ENCODE peak calls at places on chromosomes 7 and 10, in ten cellular contexts. O is epithelial cell of esophagus; E is substantia nigra; R is NCI-H82; W is bronchial epithelial cell; J is occipital lobe; P is pancreas; S is ELR; X is effector memory CD8-positive, alpha-beta T cell; N is T-helper 1 cell. Z is an unnamed sample.

GRCh38 chr10:6409982-6410694 is 169.9 kb downstream of the PRKCQ start:
- DNase-seq in O (peak), E (no peak), R (peak), W (peak), J (no peak), P (no peak), S (peak), X (peak), N (peak), Z (peak)

GRCh38 chr10:61634711-61635110 is 28.0 kb upstream of the CABCOCO1 start:
- DNase-seq in O (no peak), E (no peak), R (no peak), W (no peak), J (no peak), P (no peak), S (peak), X (no peak), N (no peak), Z (no peak)

GRCh38 chr10:118868618-118869017 is 113.8 kb upstream of the CACUL1 start:
- DNase-seq in O (peak), E (no peak), R (no peak), W (peak), J (no peak), P (no peak), S (no peak), X (no peak), N (no peak), Z (no peak)

GRCh38 chr10:115624448-115624847 is 531.3 kb downstream of the ATRNL1 start:
- DNase-seq in O (peak), E (no peak), R (no peak), W (peak), J (no peak), P (no peak), S (peak), X (no peak), N (no peak), Z (no peak)

GRCh38 chr7:4739528-4739992 is 35.9 kb upstream of the AP5Z1 start:
- DNase-seq in O (peak), E (peak), R (no peak), W (peak), J (no peak), P (no peak), S (no peak), X (no peak), N (peak), Z (peak)

GRCh38 chr10:30736685-30737232 is 107.2 kb upstream of the LYZL2 start:
- DNase-seq in O (peak), E (no peak), R (no peak), W (peak), J (peak), P (no peak), S (peak), X (no peak), N (no peak), Z (no peak)

GRCh38 chr7:90469554-90469953 is at the start of gene PTTG1IP2:
- DNase-seq in O (no peak), E (no peak), R (no peak), W (no peak), J (no peak), P (no peak), S (no peak), X (no peak), N (no peak), Z (no peak)

GRCh38 chr10:133308431-133309110 is at the start of the genes TUBGCP2 and ZNF511:
- DNase-seq in O (peak), E (peak), R (peak), W (peak), J (peak), P (peak), S (peak), X (peak), N (peak), Z (peak)

GRCh38 chr7:7573701-7574100 is 7.0 kb downstream of the MIOS start:
- DNase-seq in O (no peak), E (no peak), R (no peak), W (no peak), J (no peak), P (no peak), S (no peak), X (no peak), N (no peak), Z (no peak)

GRCh38 chr10:75654777-75655176 is 223.4 kb downstream of the LRMDA start:
- DNase-seq in O (no peak), E (no peak), R (no peak), W (no peak), J (no peak), P (no peak), S (no peak), X (no peak), N (no peak), Z (no peak)

GRCh38 chr10:70190581-70190980 is 20.3 kb upstream of the SAR1A start:
- DNase-seq in O (no peak), E (no peak), R (no peak), W (no peak), J (no peak), P (no peak), S (no peak), X (no peak), N (no peak), Z (no peak)